ENCODE peak calls at places on chromosomes 13 and 19, in seven cellular contexts. One of them, this sample, is unnamed.

GRCh38 chr13:103097366-103097928 is 31.2 kb upstream of the SLC10A2 start:
- DNase-seq in K562: no peak
- DNase-seq in HCT116: no peak
- DNase-seq in SK-N-SH: no peak
- DNase-seq in GM12878: no peak
- DNase-seq in H1: no peak
- DNase-seq in HepG2: no peak
- DNase-seq in this sample: no peak

GRCh38 chr13:23622991-23623390 is 52.8 kb downstream of the TNFRSF19 start:
- DNase-seq in K562: no peak
- DNase-seq in HCT116: no peak
- DNase-seq in SK-N-SH: no peak
- DNase-seq in GM12878: peak
- DNase-seq in H1: no peak
- DNase-seq in HepG2: no peak
- DNase-seq in this sample: no peak

GRCh38 chr19:49390978-49391304 is 2.9 kb downstream of the KASH5 start:
- DNase-seq in K562: no peak
- DNase-seq in HCT116: no peak
- DNase-seq in SK-N-SH: no peak
- DNase-seq in GM12878: no peak
- DNase-seq in H1: no peak
- DNase-seq in HepG2: no peak
- DNase-seq in this sample: no peak

GRCh38 chr19:6790194-6791128 is 18.0 kb downstream of the VAV1 start:
- DNase-seq in K562: no peak
- DNase-seq in HCT116: no peak
- DNase-seq in SK-N-SH: no peak
- DNase-seq in GM12878: no peak
- DNase-seq in H1: no peak
- DNase-seq in HepG2: no peak
- DNase-seq in this sample: no peak

GRCh38 chr19:35531291-35531690 is 2.0 kb upstream of the GAPDHS start:
- DNase-seq in K562: no peak
- DNase-seq in HCT116: no peak
- DNase-seq in SK-N-SH: no peak
- DNase-seq in GM12878: no peak
- DNase-seq in H1: no peak
- DNase-seq in HepG2: no peak
- DNase-seq in this sample: no peak

GRCh38 chr19:518292-519231 is 11.3 kb downstream of the TPGS1 start:
- DNase-seq in K562: peak
- DNase-seq in HCT116: no peak
- DNase-seq in SK-N-SH: no peak
- DNase-seq in GM12878: no peak
- DNase-seq in H1: peak
- DNase-seq in HepG2: no peak
- DNase-seq in this sample: no peak

GRCh38 chr13:27960362-27961226 is 8.5 kb downstream of the CDX2 start:
- DNase-seq in K562: peak
- DNase-seq in HCT116: no peak
- DNase-seq in SK-N-SH: peak
- DNase-seq in GM12878: no peak
- DNase-seq in H1: peak
- DNase-seq in HepG2: peak
- DNase-seq in this sample: peak

GRCh38 chr13:26920614-26921355 is 160.2 kb upstream of the GPR12 start:
- DNase-seq in K562: no peak
- DNase-seq in HCT116: no peak
- DNase-seq in SK-N-SH: no peak
- DNase-seq in GM12878: no peak
- DNase-seq in H1: no peak
- DNase-seq in HepG2: no peak
- DNase-seq in this sample: no peak

DNA sequence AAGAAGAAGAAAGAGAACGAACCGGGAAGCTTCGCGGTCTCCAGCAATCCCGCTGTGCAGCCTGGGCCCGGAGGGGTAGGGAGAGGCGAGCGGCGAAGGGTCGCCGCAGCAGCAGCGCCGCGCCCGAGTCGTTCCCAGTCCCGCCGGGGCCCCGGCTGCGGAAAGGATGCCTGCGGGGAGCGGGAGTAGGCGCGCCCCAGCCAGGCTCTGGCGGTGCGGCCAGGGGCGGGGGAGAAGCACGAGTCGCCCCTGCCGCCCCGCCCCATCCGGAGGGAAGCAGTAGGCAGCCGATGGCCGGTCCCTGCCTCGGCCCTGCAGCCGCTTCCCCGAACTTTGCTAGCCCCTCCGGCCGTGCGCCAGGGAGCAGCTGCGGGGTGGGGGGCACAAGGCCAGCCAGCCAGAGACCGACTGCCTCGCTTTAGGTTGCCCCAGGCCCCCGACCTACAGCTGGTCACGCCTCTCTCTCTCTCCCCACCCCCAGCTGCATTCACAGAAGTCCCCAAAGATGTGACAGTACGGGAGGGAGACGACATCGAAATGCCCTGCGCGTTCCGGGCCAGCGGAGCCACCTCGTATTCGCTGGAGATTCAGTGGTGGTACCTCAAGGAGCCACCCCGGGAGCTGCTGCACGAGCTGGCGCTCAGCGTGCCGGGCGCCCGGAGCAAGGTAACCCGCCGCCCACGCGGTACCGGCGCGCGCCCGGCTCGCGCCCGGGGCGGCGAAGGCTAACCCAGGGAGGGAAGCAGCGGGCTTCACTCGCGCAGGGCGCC is 1.1 kb downstream of the VSTM2B start:
- DNase-seq in K562: peak
- DNase-seq in HCT116: no peak
- DNase-seq in SK-N-SH: peak
- DNase-seq in GM12878: no peak
- DNase-seq in H1: peak
- DNase-seq in HepG2: no peak
- DNase-seq in this sample: no peak
- TF ChIP-seq JUND in K562: no peak
- TF ChIP-seq JUND in HCT116: no peak
- TF ChIP-seq JUND in SK-N-SH: no peak
- TF ChIP-seq JUND in GM12878: no peak
- TF ChIP-seq JUND in H1: no peak
- TF ChIP-seq JUND in HepG2: no peak
- TF ChIP-seq JUND in this sample: no peak

GRCh38 chr19:38664503-38665211 is 17.2 kb downstream of the ACTN4 start:
- DNase-seq in K562: peak
- DNase-seq in HCT116: no peak
- DNase-seq in SK-N-SH: no peak
- DNase-seq in GM12878: no peak
- DNase-seq in H1: no peak
- DNase-seq in HepG2: no peak
- DNase-seq in this sample: no peak
- TF ChIP-seq JUND in K562: no peak
- TF ChIP-seq JUND in HCT116: no peak
- TF ChIP-seq JUND in SK-N-SH: no peak
- TF ChIP-seq JUND in GM12878: no peak
- TF ChIP-seq JUND in H1: no peak
- TF ChIP-seq JUND in HepG2: no peak
- TF ChIP-seq JUND in this sample: no peak

DNA sequence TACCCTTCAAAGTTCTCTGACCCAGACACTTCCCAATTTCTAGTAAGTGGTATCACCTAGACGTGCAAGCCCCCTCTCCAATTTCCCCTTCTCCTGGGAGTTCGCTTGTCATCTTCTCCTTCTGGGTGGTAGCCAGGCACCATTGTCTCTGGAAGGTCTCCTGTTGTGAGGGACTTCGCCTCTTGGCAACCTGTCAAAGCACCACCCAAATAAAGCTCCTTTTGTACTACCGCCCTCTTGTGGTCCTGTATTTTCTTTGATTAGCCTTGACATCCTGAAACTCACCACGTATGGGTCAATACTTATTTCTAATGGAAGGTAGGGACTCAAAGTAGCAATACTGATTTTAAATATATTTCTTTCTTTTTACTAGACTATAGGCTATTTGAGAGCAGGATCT is 8.2 kb downstream of the GPC5 start:
- DNase-seq in K562: peak
- DNase-seq in HCT116: peak
- DNase-seq in SK-N-SH: peak
- DNase-seq in GM12878: no peak
- DNase-seq in H1: peak
- DNase-seq in HepG2: peak
- DNase-seq in this sample: peak
- TF ChIP-seq JUND in K562: no peak
- TF ChIP-seq JUND in HCT116: no peak
- TF ChIP-seq JUND in SK-N-SH: no peak
- TF ChIP-seq JUND in GM12878: no peak
- TF ChIP-seq JUND in H1: no peak
- TF ChIP-seq JUND in HepG2: no peak
- TF ChIP-seq JUND in this sample: no peak

GRCh38 chr13:99376132-99376531 is 68.9 kb upstream of the GPR183 start:
- DNase-seq in K562: no peak
- DNase-seq in HCT116: no peak
- DNase-seq in SK-N-SH: no peak
- DNase-seq in GM12878: no peak
- DNase-seq in H1: peak
- DNase-seq in HepG2: no peak
- DNase-seq in this sample: no peak
- TF ChIP-seq JUND in K562: no peak
- TF ChIP-seq JUND in HCT116: no peak
- TF ChIP-seq JUND in SK-N-SH: no peak
- TF ChIP-seq JUND in GM12878: no peak
- TF ChIP-seq JUND in H1: no peak
- TF ChIP-seq JUND in HepG2: no peak
- TF ChIP-seq JUND in this sample: no peak

GRCh38 chr13:107866666-107867623 is 348.4 kb downstream of the LIG4 start:
- DNase-seq in K562: peak
- DNase-seq in HCT116: no peak
- DNase-seq in SK-N-SH: peak
- DNase-seq in GM12878: no peak
- DNase-seq in H1: peak
- DNase-seq in HepG2: no peak
- DNase-seq in this sample: peak

GRCh38 chr13:107865643-107866006 is 349.7 kb downstream of the LIG4 start:
- DNase-seq in K562: no peak
- DNase-seq in HCT116: no peak
- DNase-seq in SK-N-SH: no peak
- DNase-seq in GM12878: no peak
- DNase-seq in H1: no peak
- DNase-seq in HepG2: no peak
- DNase-seq in this sample: no peak

GRCh38 chr13:107866007-107866665 is 349.2 kb downstream of the LIG4 start:
- DNase-seq in K562: peak
- DNase-seq in HCT116: no peak
- DNase-seq in SK-N-SH: peak
- DNase-seq in GM12878: no peak
- DNase-seq in H1: peak
- DNase-seq in HepG2: no peak
- DNase-seq in this sample: peak

GRCh38 chr13:107867701-107868661 is 347.4 kb downstream of the LIG4 start:
- DNase-seq in K562: peak
- DNase-seq in HCT116: no peak
- DNase-seq in SK-N-SH: peak
- DNase-seq in GM12878: no peak
- DNase-seq in H1: peak
- DNase-seq in HepG2: no peak
- DNase-seq in this sample: peak

DNA sequence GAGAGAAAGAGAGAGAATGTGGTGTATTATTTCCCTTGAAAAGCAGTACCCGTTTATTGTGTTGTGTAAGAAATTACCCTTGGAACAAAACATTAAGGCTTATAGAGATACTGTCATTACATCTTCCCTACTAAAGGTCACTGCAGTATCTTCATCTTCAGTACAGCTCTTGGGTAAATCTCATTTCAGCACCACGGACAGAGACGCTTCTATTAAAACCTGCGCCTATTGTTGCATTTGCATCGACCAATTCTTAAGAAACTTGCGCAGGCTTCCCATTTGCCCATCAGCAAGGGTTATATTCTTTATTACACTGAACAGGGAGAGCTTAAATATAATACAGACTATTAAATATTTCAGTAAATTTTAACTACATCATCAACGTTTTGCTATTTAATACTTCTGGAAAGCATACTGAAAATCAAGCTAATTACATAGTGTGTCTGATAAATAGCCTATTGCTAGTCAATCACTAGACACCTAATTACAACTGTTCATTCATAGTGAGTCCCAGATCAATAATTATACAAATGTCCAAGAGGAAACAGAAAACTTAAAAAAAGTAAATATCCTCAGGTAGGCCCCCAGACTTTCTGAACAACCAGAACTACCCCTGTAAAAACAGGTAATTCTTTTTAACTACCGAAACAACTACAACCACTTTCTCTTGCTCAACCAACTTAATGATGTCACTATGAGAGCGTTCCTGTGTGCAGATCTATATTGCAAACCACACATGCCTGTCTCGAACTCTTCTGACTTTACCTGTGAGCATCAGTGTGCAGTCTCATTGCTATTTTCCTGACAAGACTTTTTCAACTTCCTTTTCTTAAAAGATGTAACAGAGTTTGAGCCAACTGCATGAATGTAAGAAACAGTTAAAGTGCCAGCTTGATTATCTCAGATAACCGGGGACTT is 350.5 kb downstream of the LIG4 start:
- DNase-seq in K562: peak
- DNase-seq in HCT116: no peak
- DNase-seq in SK-N-SH: peak
- DNase-seq in GM12878: no peak
- DNase-seq in H1: no peak
- DNase-seq in HepG2: peak
- DNase-seq in this sample: peak
- TF ChIP-seq JUND in K562: no peak
- TF ChIP-seq JUND in HCT116: no peak
- TF ChIP-seq JUND in SK-N-SH: peak
- TF ChIP-seq JUND in GM12878: no peak
- TF ChIP-seq JUND in H1: no peak
- TF ChIP-seq JUND in HepG2: no peak
- TF ChIP-seq JUND in this sample: no peak